ENCODE peak calls at places on chromosomes 7 and 10, in eight cellular contexts. X, S, N, A, O, W, I and Y are unnamed samples.

GRCh38 chr7:44783407-44783806 is 13.1 kb upstream of the PPIA start:
- DNase-seq in I (no peak), A (no peak), O (no peak), S (no peak), W (no peak), N (no peak), X (no peak), Y (no peak)

GRCh38 chr7:68269410-68269809 is 1272.8 kb downstream of the TYW1 start:
- DNase-seq in I (no peak), N (peak), S (no peak), O (no peak), X (no peak), A (peak), W (no peak), Y (no peak)

GRCh38 chr10:70404906-70405824 is 1.2 kb downstream of the EIF4EBP2 start:
- DNase-seq in I (no peak), X (no peak), A (peak), S (no peak), O (no peak), W (peak), N (peak), Y (peak)

GRCh38 chr10:132274581-132274980 is 33.2 kb downstream of the STK32C start:
- DNase-seq in S (no peak), O (no peak), W (no peak), N (no peak), I (no peak), X (no peak), A (peak), Y (no peak)

GRCh38 chr7:106289848-106290247 is 5.1 kb upstream of the NAMPT start:
- DNase-seq in A (no peak), X (no peak), N (no peak), W (no peak), O (no peak), S (no peak), I (no peak), Y (no peak)

GRCh38 chr10:30818854-30819253 is 189.3 kb upstream of the LYZL2 start:
- DNase-seq in X (no peak), A (no peak), W (no peak), I (no peak), S (no peak), O (no peak), N (no peak), Y (no peak)

GRCh38 chr10:110212119-110213006 is 5.0 kb downstream of the MXI1 start:
- DNase-seq in I (no peak), O (no peak), W (no peak), X (no peak), N (no peak), A (no peak), S (no peak), Y (no peak)

GRCh38 chr10:22317771-22318565 is 1.8 kb downstream of the COMMD3 start:
- DNase-seq in S (no peak), O (no peak), A (no peak), N (no peak), W (no peak), I (no peak), X (no peak), Y (no peak)

GRCh38 chr10:9992656-9993055 is 1025.0 kb upstream of the CELF2 start:
- DNase-seq in I (no peak), X (peak), O (no peak), A (no peak), W (no peak), N (no peak), S (no peak), Y (no peak)

GRCh38 chr10:91162050-91162494 is 58.4 kb upstream of the PCGF5 start:
- DNase-seq in A (no peak), O (no peak), X (no peak), W (peak), I (peak), N (peak), S (no peak), Y (no peak)

GRCh38 chr10:60271319-60272040 is 118.2 kb downstream of the ANK3 start:
- DNase-seq in X (no peak), I (no peak), N (no peak), W (no peak), O (no peak), A (no peak), S (no peak), Y (no peak)

GRCh38 chr10:17779761-17780160 is 27.8 kb downstream of the TMEM236 start:
- DNase-seq in O (no peak), W (no peak), X (no peak), A (no peak), I (no peak), N (no peak), S (no peak), Y (no peak)

GRCh38 chr10:126538439-126539140 is 131.9 kb downstream of the C10orf90 start:
- DNase-seq in N (peak), S (no peak), I (no peak), W (peak), A (no peak), X (no peak), O (no peak), Y (no peak)

GRCh38 chr10:133608855-133609254 is 17.7 kb downstream of the FRG2B start:
- DNase-seq in S (no peak), O (no peak), A (no peak), X (no peak), W (peak), I (no peak), N (peak), Y (no peak)

GRCh38 chr7:35697414-35698175 is 2.7 kb upstream of the HERPUD2 start:
- DNase-seq in O (no peak), W (peak), A (no peak), X (no peak), S (no peak), I (no peak), N (peak), Y (no peak)

GRCh38 chr10:26997610-26998009 is 102.7 kb downstream of the ANKRD26 start:
- DNase-seq in S (no peak), W (no peak), I (no peak), O (no peak), A (no peak), X (no peak), N (no peak), Y (no peak)